ENCODE peak calls at places on chromosome 18, in nine cellular contexts. A is MCF 10A; R is activated CD8-positive, alpha-beta T cell treated with anti-CD3 and anti-CD28 coated beads for 36 hours; Q is progenitor cell of endocrine pancreas; W is mucosa of descending colon; N is lower leg skin; I is choroid plexus epithelial cell; H is body of pancreas; P is cardiac muscle cell. J is an unnamed sample.

GRCh38 chr18:39486268-39486667 is 1920.7 kb upstream of the CELF4 start:
- DNase-seq in R (no peak), A (no peak), N (no peak), H (no peak), I (no peak), W (no peak), Q (no peak), P (no peak), J (no peak)

GRCh38 chr18:58124475-58124874 is 80.4 kb downstream of the NEDD4L start:
- DNase-seq in H (no peak), I (no peak), Q (no peak), P (no peak), W (no peak), A (no peak), N (no peak), R (no peak), J (no peak)

GRCh38 chr18:12531747-12532146 is 124.0 kb downstream of the PRELID3A start:
- DNase-seq in I (peak; percentile 31), Q (no peak), W (no peak), R (no peak), N (no peak), H (no peak), A (peak; percentile 30), P (no peak), J (no peak)

GRCh38 chr18:27860701-27861107 is 316.2 kb downstream of the CDH2 start:
- DNase-seq in R (no peak), A (no peak), H (no peak), N (no peak), Q (no peak), W (no peak), I (peak; percentile 53), P (peak; percentile 61), J (no peak)

GRCh38 chr18:13392029-13392750 is 173.6 kb downstream of the LDLRAD4 start:
- DNase-seq in Q (no peak), P (no peak), R (no peak), W (no peak), H (no peak), I (no peak), A (no peak), N (no peak), J (no peak)

GRCh38 chr18:79506191-79507075 is 110.7 kb downstream of the NFATC1 start:
- DNase-seq in P (no peak), I (peak; percentile 71), H (no peak), Q (no peak), A (no peak), N (no peak), R (peak; percentile 0), W (peak; percentile 56), J (no peak)

GRCh38 chr18:74457743-74458465 is 796 bp upstream of the DIPK1C start:
- DNase-seq in Q (no peak), A (no peak), P (no peak), R (no peak), N (no peak), I (no peak), W (no peak), H (no peak), J (no peak)

GRCh38 chr18:22559414-22560282 is 141.9 kb upstream of the CTAGE1 start:
- DNase-seq in A (no peak), P (peak; percentile 93), N (no peak), Q (peak; percentile 69), W (peak; percentile 61), R (peak; percentile 36), I (peak; percentile 63), H (peak; percentile 60), J (peak; percentile 56)

GRCh38 chr18:28062446-28062845 is 114.5 kb downstream of the CDH2 start:
- DNase-seq in R (no peak), I (peak; percentile 41), N (no peak), A (peak; percentile 13), P (no peak), H (no peak), Q (no peak), W (no peak), J (no peak)

GRCh38 chr18:37289423-37289822 is 276.2 kb downstream of the CELF4 start:
- DNase-seq in R (no peak), P (no peak), I (no peak), A (no peak), H (no peak), Q (no peak), N (no peak), W (peak; percentile 10), J (no peak)

GRCh38 chr18:59562751-59563150 is 134.5 kb downstream of the CCBE1 start:
- DNase-seq in A (no peak), I (no peak), R (no peak), N (no peak), H (no peak), W (no peak), Q (no peak), P (no peak), J (no peak)

GRCh38 chr18:3452750-3453539 is 3.0 kb downstream of the TGIF1 start:
- DNase-seq in I (peak; percentile 46), A (peak; percentile 25), W (no peak), P (no peak), H (no peak), R (no peak), Q (no peak), N (no peak), J (no peak)

GRCh38 chr18:21443776-21444464 is 156.6 kb downstream of the ESCO1 start:
- DNase-seq in N (peak; percentile 21), A (no peak), W (no peak), R (no peak), H (no peak), P (no peak), Q (no peak), I (no peak), J (no peak)

GRCh38 chr18:30481871-30482270 is 560.7 kb downstream of the DSC3 start:
- DNase-seq in A (no peak), Q (no peak), I (no peak), R (no peak), P (no peak), N (no peak), W (no peak), H (no peak), J (no peak)

GRCh38 chr18:2971741-2972552 is 41.0 kb downstream of the LPIN2 start:
- DNase-seq in Q (no peak), R (peak; percentile 88), I (peak; percentile 60), W (peak; percentile 79), N (peak; percentile 46), A (no peak), H (no peak), P (no peak), J (peak; percentile 76)

GRCh38 chr18:26747131-26747475 is 118.4 kb downstream of the AQP4 start:
- DNase-seq in Q (no peak), I (peak; percentile 12), H (no peak), A (peak; percentile 54), W (no peak), N (no peak), P (no peak), R (no peak), J (no peak)

GRCh38 chr18:42274488-42275137 is 319.6 kb downstream of the PIK3C3 start:
- DNase-seq in P (peak; percentile 60), W (no peak), A (peak; percentile 53), Q (no peak), N (no peak), R (peak; percentile 4), H (no peak), I (peak; percentile 31), J (no peak)
- TF ChIP-seq CTCF in P (peak; percentile 33), W (no peak), A (peak; percentile 10), Q (peak; percentile 48), N (no peak), R (no peak), H (no peak), I (peak; percentile 16), J (no peak)

GRCh38 chr18:69162649-69163048 is 238.0 kb upstream of the DOK6 start:
- DNase-seq in H (no peak), I (no peak), N (no peak), W (no peak), Q (no peak), A (no peak), P (no peak), R (no peak), J (no peak)

GRCh38 chr18:69158949-69159348 is 241.7 kb upstream of the DOK6 start:
- DNase-seq in Q (no peak), I (no peak), A (no peak), W (no peak), N (no peak), H (no peak), R (no peak), P (no peak), J (no peak)

DNA sequence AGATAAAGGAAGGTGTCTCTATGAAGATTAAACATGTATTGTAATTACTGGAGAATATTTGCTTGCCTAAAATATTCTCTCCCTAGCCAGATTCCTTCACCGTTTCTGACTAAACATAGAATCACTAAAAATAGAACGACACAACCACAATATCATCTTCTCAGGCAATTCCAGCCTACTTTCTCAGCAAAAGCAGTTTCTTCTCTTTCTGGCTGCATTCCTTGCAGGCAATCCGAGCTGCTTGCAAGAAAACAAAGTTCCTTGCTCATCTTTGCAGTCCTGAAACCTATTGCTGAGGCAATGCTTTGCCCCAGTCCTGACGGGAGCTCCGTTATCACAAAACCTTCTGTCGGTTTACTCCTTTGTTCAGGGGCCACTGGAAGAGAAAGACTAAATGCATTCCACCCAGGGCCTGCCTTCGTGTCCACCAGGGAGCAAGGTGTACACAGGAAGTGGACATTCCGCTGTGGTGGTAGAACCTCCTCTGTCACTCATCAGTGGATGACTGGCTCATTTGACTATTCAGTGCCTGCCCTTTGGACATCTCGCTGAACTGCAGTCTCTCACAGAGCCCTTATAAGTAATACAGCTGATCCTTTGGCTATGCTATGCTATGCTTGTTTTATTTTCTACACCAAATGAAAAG is 239.2 kb upstream of the DOK6 start:
- DNase-seq in N (no peak), W (no peak), Q (no peak), I (peak; percentile 72), P (peak; percentile 28), A (no peak), H (no peak), R (no peak), J (no peak)
- TF ChIP-seq CTCF in N (no peak), W (no peak), Q (no peak), I (no peak), P (no peak), A (no peak), H (no peak), R (no peak), J (no peak)

GRCh38 chr18:49561377-49562193 is at the start of gene LIPG:
- DNase-seq in R (peak; percentile 71), Q (peak; percentile 47), W (peak; percentile 81), A (peak; percentile 93), N (peak; percentile 22), I (peak; percentile 76), P (peak; percentile 90), H (peak; percentile 33), J (peak; percentile 37)
- TF ChIP-seq CTCF in R (no peak), Q (no peak), W (no peak), A (no peak), N (no peak), I (no peak), P (peak; percentile 5), H (no peak), J (no peak)

GRCh38 chr18:4455113-4455811 is at the start of gene DLGAP1:
- DNase-seq in Q (peak; percentile 63), H (peak; percentile 17), N (no peak), I (peak; percentile 4), A (no peak), P (peak; percentile 91), W (peak; percentile 58), R (no peak), J (no peak)
- TF ChIP-seq CTCF in Q (no peak), H (no peak), N (no peak), I (no peak), A (no peak), P (no peak), W (no peak), R (no peak), J (no peak)

J was measured in natural killer cell.